ENCODE peak calls at places on chromosomes 4 and X, in nine cellular contexts. One of them, this sample, is unnamed.

GRCh38 chrX:40153335-40154221 is 55.8 kb upstream of the BCOR start:
- DNase-seq in PC-3: peak; percentile 36
- DNase-seq in astrocyte of the spinal cord: no peak
- DNase-seq in cardiac fibroblast: peak; percentile 37
- DNase-seq in AG09319: no peak
- DNase-seq in heart right ventricle: no peak
- DNase-seq in fibroblast of lung: peak; percentile 52
- DNase-seq in glutamatergic neuron: peak; percentile 65
- DNase-seq in RWPE2: no peak
- DNase-seq in this sample: peak; percentile 64

GRCh38 chr4:146975535-146975934 is 29.9 kb upstream of the TTC29 start:
- DNase-seq in PC-3: no peak
- DNase-seq in astrocyte of the spinal cord: no peak
- DNase-seq in cardiac fibroblast: no peak
- DNase-seq in AG09319: no peak
- DNase-seq in heart right ventricle: no peak
- DNase-seq in fibroblast of lung: no peak
- DNase-seq in glutamatergic neuron: no peak
- DNase-seq in RWPE2: no peak
- DNase-seq in this sample: no peak

GRCh38 chrX:42748067-42748850 is 29.7 kb downstream of the PPP1R2C start:
- DNase-seq in PC-3: peak; percentile 2
- DNase-seq in astrocyte of the spinal cord: peak; percentile 38
- DNase-seq in cardiac fibroblast: peak; percentile 53
- DNase-seq in AG09319: no peak
- DNase-seq in heart right ventricle: no peak
- DNase-seq in fibroblast of lung: peak; percentile 36
- DNase-seq in glutamatergic neuron: no peak
- DNase-seq in RWPE2: no peak
- DNase-seq in this sample: no peak

GRCh38 chr4:56732301-56732700 is 51.2 kb upstream of the HOPX start:
- DNase-seq in PC-3: no peak
- DNase-seq in astrocyte of the spinal cord: no peak
- DNase-seq in cardiac fibroblast: no peak
- DNase-seq in AG09319: no peak
- DNase-seq in heart right ventricle: no peak
- DNase-seq in fibroblast of lung: no peak
- DNase-seq in glutamatergic neuron: no peak
- DNase-seq in RWPE2: no peak
- DNase-seq in this sample: no peak

GRCh38 chr4:113435893-113436292 is 325.6 kb downstream of the CAMK2D start:
- DNase-seq in PC-3: peak; percentile 67
- DNase-seq in astrocyte of the spinal cord: peak; percentile 92
- DNase-seq in cardiac fibroblast: peak; percentile 92
- DNase-seq in AG09319: peak; percentile 48
- DNase-seq in heart right ventricle: peak; percentile 16
- DNase-seq in fibroblast of lung: peak; percentile 83
- DNase-seq in glutamatergic neuron: peak; percentile 23
- DNase-seq in RWPE2: peak; percentile 66
- DNase-seq in this sample: no peak

GRCh38 chr4:122285285-122285684 is 93.5 kb upstream of the ADAD1 start:
- DNase-seq in PC-3: peak; percentile 16
- DNase-seq in astrocyte of the spinal cord: peak; percentile 10
- DNase-seq in cardiac fibroblast: peak; percentile 31
- DNase-seq in AG09319: no peak
- DNase-seq in heart right ventricle: no peak
- DNase-seq in fibroblast of lung: peak; percentile 3
- DNase-seq in glutamatergic neuron: no peak
- DNase-seq in RWPE2: no peak
- DNase-seq in this sample: no peak

GRCh38 chr4:74117024-74117534 is 18.1 kb upstream of the CXCL2 start:
- DNase-seq in PC-3: peak; percentile 98
- DNase-seq in astrocyte of the spinal cord: peak; percentile 98
- DNase-seq in cardiac fibroblast: peak; percentile 99
- DNase-seq in AG09319: peak; percentile 85
- DNase-seq in heart right ventricle: no peak
- DNase-seq in fibroblast of lung: peak; percentile 95
- DNase-seq in glutamatergic neuron: no peak
- DNase-seq in RWPE2: no peak
- DNase-seq in this sample: no peak

GRCh38 chr4:40003986-40004385 is 26.3 kb upstream of the PDS5A start:
- DNase-seq in PC-3: peak; percentile 20
- DNase-seq in astrocyte of the spinal cord: peak; percentile 5
- DNase-seq in cardiac fibroblast: peak; percentile 68
- DNase-seq in AG09319: no peak
- DNase-seq in heart right ventricle: no peak
- DNase-seq in fibroblast of lung: peak; percentile 51
- DNase-seq in glutamatergic neuron: no peak
- DNase-seq in RWPE2: no peak
- DNase-seq in this sample: no peak

GRCh38 chr4:64581422-64581821 is 172.2 kb upstream of the TECRL start:
- DNase-seq in PC-3: peak; percentile 83
- DNase-seq in astrocyte of the spinal cord: peak; percentile 68
- DNase-seq in cardiac fibroblast: peak; percentile 33
- DNase-seq in AG09319: no peak
- DNase-seq in heart right ventricle: no peak
- DNase-seq in fibroblast of lung: peak; percentile 30
- DNase-seq in glutamatergic neuron: no peak
- DNase-seq in RWPE2: no peak
- DNase-seq in this sample: no peak

GRCh38 chr4:40850496-40850895 is 100.7 kb downstream of the NSUN7 start:
- DNase-seq in PC-3: no peak
- DNase-seq in astrocyte of the spinal cord: no peak
- DNase-seq in cardiac fibroblast: peak; percentile 13
- DNase-seq in AG09319: no peak
- DNase-seq in heart right ventricle: no peak
- DNase-seq in fibroblast of lung: no peak
- DNase-seq in glutamatergic neuron: no peak
- DNase-seq in RWPE2: no peak
- DNase-seq in this sample: no peak

GRCh38 chr4:183515411-183515810 is 10.6 kb downstream of the ING2 start:
- DNase-seq in PC-3: no peak
- DNase-seq in astrocyte of the spinal cord: peak; percentile 20
- DNase-seq in cardiac fibroblast: no peak
- DNase-seq in AG09319: no peak
- DNase-seq in heart right ventricle: no peak
- DNase-seq in fibroblast of lung: no peak
- DNase-seq in glutamatergic neuron: no peak
- DNase-seq in RWPE2: no peak
- DNase-seq in this sample: no peak

GRCh38 chrX:117038918-117039440 is 576.2 kb upstream of the CT83 start:
- DNase-seq in PC-3: no peak
- DNase-seq in astrocyte of the spinal cord: no peak
- DNase-seq in cardiac fibroblast: no peak
- DNase-seq in AG09319: no peak
- DNase-seq in heart right ventricle: no peak
- DNase-seq in fibroblast of lung: no peak
- DNase-seq in glutamatergic neuron: no peak
- DNase-seq in RWPE2: no peak
- DNase-seq in this sample: no peak

GRCh38 chrX:108312938-108313337 is 125.3 kb downstream of the COL4A6 start:
- DNase-seq in PC-3: peak; percentile 94
- DNase-seq in astrocyte of the spinal cord: peak; percentile 62
- DNase-seq in cardiac fibroblast: peak; percentile 57
- DNase-seq in AG09319: peak; percentile 16
- DNase-seq in heart right ventricle: peak; percentile 20
- DNase-seq in fibroblast of lung: peak; percentile 61
- DNase-seq in glutamatergic neuron: peak; percentile 13
- DNase-seq in RWPE2: peak; percentile 65
- DNase-seq in this sample: no peak

GRCh38 chr4:42965326-42965725 is 72.8 kb downstream of the GRXCR1 start:
- DNase-seq in PC-3: peak; percentile 48
- DNase-seq in astrocyte of the spinal cord: no peak
- DNase-seq in cardiac fibroblast: no peak
- DNase-seq in AG09319: no peak
- DNase-seq in heart right ventricle: no peak
- DNase-seq in fibroblast of lung: no peak
- DNase-seq in glutamatergic neuron: no peak
- DNase-seq in RWPE2: no peak
- DNase-seq in this sample: no peak

GRCh38 chr4:168831919-168832745 is 177.9 kb downstream of the CBR4 start:
- DNase-seq in PC-3: peak; percentile 78
- DNase-seq in astrocyte of the spinal cord: peak; percentile 89
- DNase-seq in cardiac fibroblast: peak; percentile 84
- DNase-seq in AG09319: no peak
- DNase-seq in heart right ventricle: peak; percentile 80
- DNase-seq in fibroblast of lung: peak; percentile 87
- DNase-seq in glutamatergic neuron: peak; percentile 78
- DNase-seq in RWPE2: peak; percentile 88
- DNase-seq in this sample: peak; percentile 62

GRCh38 chr4:168835880-168836454 is 174.1 kb downstream of the CBR4 start:
- DNase-seq in PC-3: no peak
- DNase-seq in astrocyte of the spinal cord: no peak
- DNase-seq in cardiac fibroblast: no peak
- DNase-seq in AG09319: no peak
- DNase-seq in heart right ventricle: no peak
- DNase-seq in fibroblast of lung: no peak
- DNase-seq in glutamatergic neuron: no peak
- DNase-seq in RWPE2: no peak
- DNase-seq in this sample: no peak

GRCh38 chr4:168831585-168831918 is 178.5 kb downstream of the CBR4 start:
- DNase-seq in PC-3: no peak
- DNase-seq in astrocyte of the spinal cord: no peak
- DNase-seq in cardiac fibroblast: no peak
- DNase-seq in AG09319: no peak
- DNase-seq in heart right ventricle: no peak
- DNase-seq in fibroblast of lung: no peak
- DNase-seq in glutamatergic neuron: no peak
- DNase-seq in RWPE2: no peak
- DNase-seq in this sample: no peak

GRCh38 chr4:168830777-168831512 is 179.1 kb downstream of the CBR4 start:
- DNase-seq in PC-3: peak; percentile 35
- DNase-seq in astrocyte of the spinal cord: peak; percentile 53
- DNase-seq in cardiac fibroblast: peak; percentile 57
- DNase-seq in AG09319: no peak
- DNase-seq in heart right ventricle: no peak
- DNase-seq in fibroblast of lung: no peak
- DNase-seq in glutamatergic neuron: no peak
- DNase-seq in RWPE2: no peak
- DNase-seq in this sample: no peak

DNA sequence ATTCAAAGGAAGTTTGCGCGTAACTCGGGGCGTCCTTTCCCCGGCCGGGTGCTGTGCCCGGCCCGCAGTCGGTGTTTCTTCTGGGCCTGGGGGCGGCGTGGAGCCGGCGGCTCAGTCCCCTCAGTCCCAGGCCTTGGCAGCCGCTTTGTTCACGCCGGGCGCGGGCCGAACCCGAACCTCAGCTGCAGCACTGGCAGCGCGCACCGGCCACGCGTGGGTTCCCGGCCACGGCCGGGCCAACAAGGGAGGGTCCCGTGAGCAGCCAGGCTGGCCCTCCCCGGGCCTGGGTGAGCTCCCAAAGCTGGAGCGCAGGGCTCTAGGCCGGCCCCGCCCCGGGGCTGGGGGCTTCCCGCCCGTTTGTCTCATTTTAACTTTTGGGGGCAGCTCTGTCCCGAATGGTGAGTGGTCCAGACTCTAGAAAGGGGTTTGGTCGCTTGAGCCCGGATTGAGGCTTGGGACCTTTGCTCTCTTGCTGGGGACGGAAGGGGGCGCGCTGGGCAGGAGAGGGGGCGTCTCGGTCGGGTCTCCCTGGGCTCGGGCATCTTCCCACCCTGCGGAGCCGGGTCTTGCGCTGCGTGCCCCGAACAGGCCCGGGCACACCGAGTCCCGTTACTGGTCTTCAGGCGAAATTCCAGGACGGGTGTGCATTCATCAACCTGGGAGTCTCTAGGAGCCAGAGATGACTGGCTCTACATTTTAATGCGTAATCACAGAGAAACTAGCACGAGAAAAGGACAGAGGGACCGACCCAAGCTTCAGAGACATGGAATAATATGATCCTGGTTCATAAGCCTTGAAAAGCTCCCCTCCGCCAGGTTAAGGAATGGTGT is 177.1 kb downstream of the CBR4 start:
- DNase-seq in PC-3: no peak
- DNase-seq in astrocyte of the spinal cord: peak; percentile 45
- DNase-seq in cardiac fibroblast: peak; percentile 53
- DNase-seq in AG09319: no peak
- DNase-seq in heart right ventricle: peak; percentile 53
- DNase-seq in fibroblast of lung: no peak
- DNase-seq in glutamatergic neuron: peak; percentile 77
- DNase-seq in RWPE2: no peak
- DNase-seq in this sample: no peak
- TF ChIP-seq CTCF in PC-3: peak; percentile 41
- TF ChIP-seq CTCF in astrocyte of the spinal cord: peak; percentile 52
- TF ChIP-seq CTCF in cardiac fibroblast: peak; percentile 31
- TF ChIP-seq CTCF in AG09319: peak; percentile 56
- TF ChIP-seq CTCF in heart right ventricle: no peak
- TF ChIP-seq CTCF in fibroblast of lung: peak; percentile 36
- TF ChIP-seq CTCF in glutamatergic neuron: no peak
- TF ChIP-seq CTCF in RWPE2: peak; percentile 47
- TF ChIP-seq CTCF in this sample: peak; percentile 36

GRCh38 chrX:112368371-112368770 is 285.8 kb upstream of the TRPC5 start:
- DNase-seq in PC-3: no peak
- DNase-seq in astrocyte of the spinal cord: no peak
- DNase-seq in cardiac fibroblast: no peak
- DNase-seq in AG09319: no peak
- DNase-seq in heart right ventricle: no peak
- DNase-seq in fibroblast of lung: no peak
- DNase-seq in glutamatergic neuron: no peak
- DNase-seq in RWPE2: no peak
- DNase-seq in this sample: no peak
- TF ChIP-seq CTCF in PC-3: peak; percentile 21
- TF ChIP-seq CTCF in astrocyte of the spinal cord: peak; percentile 24
- TF ChIP-seq CTCF in cardiac fibroblast: no peak
- TF ChIP-seq CTCF in AG09319: no peak
- TF ChIP-seq CTCF in heart right ventricle: no peak
- TF ChIP-seq CTCF in fibroblast of lung: no peak
- TF ChIP-seq CTCF in glutamatergic neuron: peak; percentile 15
- TF ChIP-seq CTCF in RWPE2: peak; percentile 21
- TF ChIP-seq CTCF in this sample: peak; percentile 15

GRCh38 chr4:137861682-137862081 is 329.4 kb upstream of the PCDH18 start:
- DNase-seq in PC-3: peak; percentile 25
- DNase-seq in astrocyte of the spinal cord: peak; percentile 41
- DNase-seq in cardiac fibroblast: peak; percentile 61
- DNase-seq in AG09319: no peak
- DNase-seq in heart right ventricle: no peak
- DNase-seq in fibroblast of lung: peak; percentile 60
- DNase-seq in glutamatergic neuron: no peak
- DNase-seq in RWPE2: no peak
- DNase-seq in this sample: no peak
- TF ChIP-seq CTCF in PC-3: peak; percentile 38
- TF ChIP-seq CTCF in astrocyte of the spinal cord: peak; percentile 41
- TF ChIP-seq CTCF in cardiac fibroblast: peak; percentile 43
- TF ChIP-seq CTCF in AG09319: peak; percentile 33
- TF ChIP-seq CTCF in heart right ventricle: peak; percentile 41
- TF ChIP-seq CTCF in fibroblast of lung: peak; percentile 43
- TF ChIP-seq CTCF in glutamatergic neuron: peak; percentile 64
- TF ChIP-seq CTCF in RWPE2: peak; percentile 77
- TF ChIP-seq CTCF in this sample: peak; percentile 32

DNA sequence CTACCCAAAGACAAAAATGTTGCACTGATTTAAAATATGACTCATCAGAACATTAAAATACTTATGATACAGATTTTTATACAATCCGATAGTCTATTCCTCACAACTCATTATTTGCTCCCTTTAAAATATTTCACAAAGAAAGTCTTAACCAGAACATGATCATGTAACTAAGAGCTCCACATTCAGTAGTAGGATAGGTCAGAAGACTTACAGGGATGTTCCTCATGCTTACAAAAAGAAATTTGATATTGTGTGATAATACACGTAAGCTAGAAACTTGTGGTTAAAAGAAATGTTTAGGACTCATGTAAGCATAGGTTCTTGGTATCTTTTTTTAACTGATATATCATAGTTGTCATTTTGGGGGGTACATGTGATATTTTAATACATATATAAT is 235.9 kb downstream of the PALLD start:
- DNase-seq in PC-3: no peak
- DNase-seq in astrocyte of the spinal cord: no peak
- DNase-seq in cardiac fibroblast: no peak
- DNase-seq in AG09319: no peak
- DNase-seq in heart right ventricle: no peak
- DNase-seq in fibroblast of lung: no peak
- DNase-seq in glutamatergic neuron: no peak
- DNase-seq in RWPE2: no peak
- DNase-seq in this sample: no peak
- TF ChIP-seq CTCF in PC-3: no peak
- TF ChIP-seq CTCF in astrocyte of the spinal cord: no peak
- TF ChIP-seq CTCF in cardiac fibroblast: no peak
- TF ChIP-seq CTCF in AG09319: no peak
- TF ChIP-seq CTCF in heart right ventricle: no peak
- TF ChIP-seq CTCF in fibroblast of lung: no peak
- TF ChIP-seq CTCF in glutamatergic neuron: no peak
- TF ChIP-seq CTCF in RWPE2: no peak
- TF ChIP-seq CTCF in this sample: no peak